ENCODE peak calls at places on chromosomes 6 and 20, in nine cellular contexts. F is adrenal gland, N is AG04449, Z is brain microvascular endothelial cell, R is epithelial cell of esophagus, C is psoas muscle, K is fibroblast of the aortic adventitia, O is AG04450, V is left ventricle myocardium inferior. U is an unnamed sample.

GRCh38 chr6:169911264-169912263 is 160.1 kb downstream of the ERMARD start:
- DNase-seq in F (no peak), N (no peak), Z (no peak), R (no peak), C (no peak), K (no peak), O (no peak), V (no peak), U (no peak)

GRCh38 chr6:157266274-157267101 is 56.8 kb downstream of the TMEM242 start:
- DNase-seq in F (no peak), N (no peak), Z (no peak), R (no peak), C (no peak), K (no peak), O (no peak), V (no peak), U (no peak)

GRCh38 chr6:89251170-89251569 is 34.0 kb upstream of the GABRR1 start:
- DNase-seq in F (no peak), N (no peak), Z (no peak), R (peak), C (no peak), K (no peak), O (no peak), V (no peak), U (no peak)

GRCh38 chr20:20821496-20822260 is 109.2 kb upstream of the RALGAPA2 start:
- DNase-seq in F (no peak), N (no peak), Z (no peak), R (no peak), C (no peak), K (no peak), O (no peak), V (no peak), U (no peak)

GRCh38 chr20:46328180-46328882 is 20.0 kb upstream of the CDH22 start:
- DNase-seq in F (no peak), N (no peak), Z (no peak), R (no peak), C (no peak), K (no peak), O (no peak), V (no peak), U (no peak)

GRCh38 chr20:32516985-32517873 is 67.9 kb downstream of the NOL4L start:
- DNase-seq in F (peak), N (no peak), Z (no peak), R (no peak), C (no peak), K (no peak), O (no peak), V (no peak), U (no peak)

GRCh38 chr6:47844881-47845280 is 63.0 kb downstream of the OPN5 start:
- DNase-seq in F (no peak), N (no peak), Z (no peak), R (peak), C (no peak), K (no peak), O (no peak), V (no peak), U (no peak)

GRCh38 chr6:21587182-21587924 is 6.2 kb upstream of the SOX4 start:
- DNase-seq in F (peak), N (no peak), Z (peak), R (peak), C (peak), K (peak), O (no peak), V (peak), U (no peak)

GRCh38 chr6:16236648-16237199 is 1.7 kb upstream of the GMPR start:
- DNase-seq in F (peak), N (no peak), Z (peak), R (no peak), C (no peak), K (peak), O (peak), V (no peak), U (no peak)

GRCh38 chr20:41567615-41568014 is 50.6 kb downstream of the CHD6 start:
- DNase-seq in F (no peak), N (no peak), Z (no peak), R (no peak), C (no peak), K (no peak), O (no peak), V (no peak), U (no peak)

GRCh38 chr20:41657655-41658054 is 39.5 kb upstream of the CHD6 start:
- DNase-seq in F (no peak), N (no peak), Z (no peak), R (no peak), C (no peak), K (no peak), O (no peak), V (no peak), U (no peak)

GRCh38 chr20:36847009-36847709 is 28.8 kb upstream of the TLDC2 start:
- DNase-seq in F (peak), N (no peak), Z (peak), R (peak), C (peak), K (peak), O (peak), V (peak), U (no peak)

GRCh38 chr6:63066053-63066704 is 145.1 kb upstream of the FKBP1C start:
- DNase-seq in F (no peak), N (no peak), Z (no peak), R (peak), C (no peak), K (no peak), O (no peak), V (no peak), U (no peak)

GRCh38 chr20:44651507-44652373 is at the start of gene ADA:
- DNase-seq in F (peak), N (no peak), Z (peak), R (peak), C (peak), K (peak), O (no peak), V (peak), U (no peak)

GRCh38 chr20:57400821-57401564 is 9.8 kb downstream of the RBM38 start:
- DNase-seq in F (no peak), N (no peak), Z (no peak), R (no peak), C (peak), K (no peak), O (no peak), V (no peak), U (no peak)

GRCh38 chr20:47466193-47466592 is 35.5 kb upstream of the NCOA3 start:
- DNase-seq in F (no peak), N (no peak), Z (no peak), R (no peak), C (no peak), K (peak), O (no peak), V (no peak), U (peak)

GRCh38 chr6:31896493-31896855 is 1.0 kb downstream of the EHMT2 start:
- DNase-seq in F (no peak), N (no peak), Z (no peak), R (no peak), C (no peak), K (no peak), O (no peak), V (no peak), U (no peak)

GRCh38 chr6:50925981-50926380 is 107.3 kb downstream of the TFAP2B start:
- DNase-seq in F (no peak), N (no peak), Z (peak), R (no peak), C (no peak), K (peak), O (no peak), V (no peak), U (no peak)

GRCh38 chr20:49187330-49188100 is 619 bp downstream of the STAU1 start:
- DNase-seq in F (peak), N (no peak), Z (no peak), R (peak), C (peak), K (peak), O (no peak), V (no peak), U (no peak)

GRCh38 chr20:23966927-23967615 is 21.5 kb downstream of the GGTLC1 start:
- DNase-seq in F (no peak), N (no peak), Z (no peak), R (no peak), C (no peak), K (no peak), O (no peak), V (peak), U (no peak)

GRCh38 chr20:39861381-39861780 is 827.7 kb downstream of the MAFB start:
- DNase-seq in F (peak), N (no peak), Z (no peak), R (peak), C (no peak), K (no peak), O (no peak), V (no peak), U (no peak)

GRCh38 chr6:161482517-161482903 is 208.6 kb upstream of the AGPAT4 start:
- DNase-seq in F (peak), N (no peak), Z (no peak), R (no peak), C (no peak), K (no peak), O (no peak), V (no peak), U (no peak)

GRCh38 chr6:10411915-10412164 is 3.0 kb downstream of the TFAP2A start:
- DNase-seq in F (peak), N (no peak), Z (no peak), R (no peak), C (no peak), K (no peak), O (no peak), V (no peak), U (no peak)
- H3K4me3 ChIP-seq in F (peak), N (peak), Z (peak), R (peak), C (peak), K (peak), O (peak), V (peak), U (peak)

GRCh38 chr6:36245572-36246031 is 24.3 kb upstream of the PNPLA1 start:
- DNase-seq in F (peak), N (no peak), Z (no peak), R (no peak), C (no peak), K (no peak), O (no peak), V (no peak), U (no peak)
- TF ChIP-seq CTCF in F (no peak), N (no peak), Z (no peak), R (peak), C (no peak), K (peak), O (peak), V (no peak), U (no peak)

GRCh38 chr6:26309731-26310142 is 55.3 kb upstream of the BTN3A2 start:
- DNase-seq in F (no peak), N (no peak), Z (peak), R (peak), C (no peak), K (peak), O (no peak), V (no peak), U (no peak)

GRCh38 chr6:26312501-26313390 is 52.3 kb upstream of the BTN3A2 start:
- DNase-seq in F (peak), N (peak), Z (peak), R (peak), C (peak), K (peak), O (no peak), V (peak), U (peak)

GRCh38 chr6:26311385-26312095 is 53.5 kb upstream of the BTN3A2 start:
- DNase-seq in F (peak), N (no peak), Z (peak), R (peak), C (no peak), K (peak), O (no peak), V (no peak), U (no peak)

GRCh38 chr6:26312096-26312463 is 52.9 kb upstream of the BTN3A2 start:
- DNase-seq in F (no peak), N (no peak), Z (no peak), R (no peak), C (no peak), K (no peak), O (no peak), V (no peak), U (no peak)

GRCh38 chr6:26311012-26311384 is 54.0 kb upstream of the BTN3A2 start:
- DNase-seq in F (peak), N (no peak), Z (peak), R (peak), C (no peak), K (peak), O (no peak), V (no peak), U (no peak)
- H3K4me3 ChIP-seq in F (no peak), N (peak), Z (peak), R (peak), C (peak), K (no peak), O (no peak), V (peak), U (no peak)

DNA sequence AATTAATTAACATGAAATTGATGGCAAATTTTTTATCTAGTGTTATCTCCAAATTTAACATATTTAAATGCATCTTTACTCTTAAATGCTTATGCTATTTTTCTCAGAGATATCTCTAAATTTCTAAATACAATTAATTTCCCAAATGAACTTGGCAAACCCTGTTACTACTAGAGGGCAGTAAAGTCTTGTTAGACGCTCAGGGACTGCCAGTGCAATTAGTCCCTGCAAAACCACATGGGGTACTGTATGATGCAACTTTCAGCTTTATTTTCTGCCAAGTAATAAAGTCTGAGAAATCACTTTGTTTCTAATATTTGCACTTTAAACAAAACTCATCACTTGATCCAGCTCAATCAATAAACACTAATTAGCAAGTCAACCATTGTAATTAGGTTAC is 76.0 kb upstream of the ADGRB3 start:
- DNase-seq in F (no peak), N (no peak), Z (no peak), R (no peak), C (no peak), K (no peak), O (no peak), V (no peak), U (no peak)
- TF ChIP-seq CTCF in F (no peak), N (no peak), Z (no peak), R (no peak), C (no peak), K (no peak), O (no peak), V (no peak), U (no peak)

DNA sequence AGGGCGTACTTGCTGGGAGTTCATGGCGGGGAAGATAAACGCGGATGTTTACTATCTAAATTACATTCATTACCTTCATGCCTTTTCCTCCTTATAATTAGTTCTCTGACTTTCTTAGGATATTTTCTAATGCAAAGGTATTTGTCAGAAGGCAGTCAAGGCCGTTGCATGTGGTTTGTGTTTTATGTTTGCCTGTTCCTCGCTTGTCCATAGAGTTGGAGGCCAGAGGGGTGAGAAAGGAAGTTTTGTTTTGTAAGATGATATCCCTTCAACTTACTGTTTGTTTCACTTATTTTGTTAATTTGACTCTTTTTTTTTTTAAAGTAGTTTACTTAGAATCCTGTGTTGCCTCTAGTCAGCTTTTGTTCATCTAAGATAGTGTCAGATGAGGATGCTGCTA is 4.0 kb upstream of the CCN2 start:
- DNase-seq in F (no peak), N (no peak), Z (no peak), R (no peak), C (no peak), K (no peak), O (no peak), V (no peak), U (no peak)
- H3K4me3 ChIP-seq in F (no peak), N (no peak), Z (no peak), R (no peak), C (peak), K (no peak), O (no peak), V (peak), U (no peak)

GRCh38 chr6:37059344-37060194 is 54.1 kb downstream of the FGD2 start:
- DNase-seq in F (peak), N (peak), Z (peak), R (peak), C (peak), K (peak), O (peak), V (peak), U (peak)
- TF ChIP-seq CTCF in F (peak), N (peak), Z (peak), R (peak), C (peak), K (peak), O (peak), V (peak), U (peak)

DNA sequence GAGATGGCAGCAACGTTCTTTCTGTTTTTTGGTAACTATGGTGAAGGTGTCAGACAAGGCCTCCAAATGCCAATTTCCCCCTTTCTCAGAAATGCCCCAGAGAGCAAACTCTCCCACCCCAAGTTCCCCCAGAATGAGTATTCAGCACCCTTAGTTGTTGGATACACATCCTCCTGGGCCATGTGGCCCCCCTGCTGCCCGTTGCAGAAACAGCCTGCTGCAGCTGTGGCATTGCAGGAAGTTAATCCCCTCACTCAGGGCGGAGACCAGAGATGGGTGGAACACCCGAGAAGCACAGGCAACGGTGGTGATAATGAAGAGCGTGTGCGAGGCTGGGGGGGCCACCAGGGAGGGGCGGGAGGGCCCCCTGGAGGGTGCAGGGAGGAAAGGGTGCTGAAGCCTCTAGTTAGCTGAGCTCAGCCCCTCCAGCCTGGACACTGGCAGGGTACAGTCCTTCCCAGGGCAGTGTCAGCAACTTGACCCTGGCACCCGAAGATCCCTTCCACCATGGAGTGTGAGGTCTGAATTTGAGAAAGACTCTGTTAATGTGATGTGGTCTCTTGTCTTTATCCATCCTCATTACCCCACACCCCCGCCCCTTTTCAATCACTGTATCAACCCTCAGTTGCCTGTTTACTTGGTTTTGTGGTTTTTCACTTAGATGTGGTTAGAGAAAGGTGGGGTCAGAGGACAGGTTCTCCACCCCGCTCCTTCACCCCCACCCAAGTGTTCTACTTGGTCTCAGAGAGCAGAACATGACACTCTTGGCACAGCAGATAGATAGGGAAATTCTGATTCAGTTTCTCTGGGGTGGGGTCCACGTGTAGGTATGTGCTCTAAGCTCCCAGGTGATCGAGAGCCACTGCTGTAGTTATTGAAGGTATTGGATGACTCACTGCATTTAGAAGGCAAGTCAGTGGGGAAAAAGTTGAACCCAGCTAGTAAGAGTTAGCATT is 208.8 kb upstream of the SUPT3H start:
- DNase-seq in F (no peak), N (no peak), Z (no peak), R (peak), C (no peak), K (no peak), O (no peak), V (no peak), U (no peak)
- H3K4me3 ChIP-seq in F (no peak), N (no peak), Z (no peak), R (no peak), C (no peak), K (no peak), O (no peak), V (no peak), U (no peak)

GRCh38 chr6:6713660-6714446 is 125.3 kb downstream of the LY86 start:
- DNase-seq in F (no peak), N (no peak), Z (peak), R (peak), C (no peak), K (peak), O (no peak), V (no peak), U (no peak)

GRCh38 chr6:6714498-6715360 is 126.2 kb downstream of the LY86 start:
- DNase-seq in F (no peak), N (no peak), Z (no peak), R (no peak), C (no peak), K (no peak), O (no peak), V (no peak), U (no peak)

GRCh38 chr6:6712979-6713514 is 124.5 kb downstream of the LY86 start:
- DNase-seq in F (no peak), N (no peak), Z (no peak), R (peak), C (no peak), K (peak), O (no peak), V (no peak), U (no peak)

GRCh38 chr6:6711832-6712231 is 123.3 kb downstream of the LY86 start:
- DNase-seq in F (peak), N (no peak), Z (no peak), R (no peak), C (no peak), K (no peak), O (no peak), V (no peak), U (no peak)

GRCh38 chr6:6712258-6712978 is 123.9 kb downstream of the LY86 start:
- DNase-seq in F (peak), N (peak), Z (peak), R (peak), C (no peak), K (peak), O (peak), V (no peak), U (peak)
- TF ChIP-seq CTCF in F (no peak), N (no peak), Z (no peak), R (peak), C (no peak), K (no peak), O (no peak), V (no peak), U (no peak)

U was measured in AG09309.